ENCODE peak calls at places on chromosomes 13 and 19, in five cellular contexts. One of them, this sample, is unnamed.

GRCh38 chr19:46080561-46080960 is 39.8 kb upstream of the IGFL4 start:
- DNase-seq in uterus: peak
- DNase-seq in GM23338: no peak
- DNase-seq in vagina: no peak
- DNase-seq in aorta: no peak
- DNase-seq in this sample: no peak

GRCh38 chr19:2201473-2202148 is 34.5 kb downstream of the PLEKHJ1 start:
- DNase-seq in uterus: no peak
- DNase-seq in GM23338: no peak
- DNase-seq in vagina: no peak
- DNase-seq in aorta: no peak
- DNase-seq in this sample: no peak

GRCh38 chr13:51721485-51721884 is 82.5 kb downstream of the DHRS12 start:
- DNase-seq in uterus: peak
- DNase-seq in GM23338: no peak
- DNase-seq in vagina: no peak
- DNase-seq in aorta: no peak
- DNase-seq in this sample: no peak

GRCh38 chr13:41942462-41943094 is 18.3 kb downstream of the VWA8 start:
- DNase-seq in uterus: no peak
- DNase-seq in GM23338: peak
- DNase-seq in vagina: no peak
- DNase-seq in aorta: no peak
- DNase-seq in this sample: peak

GRCh38 chr13:105202384-105202783 is 1333.1 kb downstream of the EFNB2 start:
- DNase-seq in uterus: no peak
- DNase-seq in GM23338: peak
- DNase-seq in vagina: no peak
- DNase-seq in aorta: no peak
- DNase-seq in this sample: no peak

GRCh38 chr13:75798353-75799245 is 162.5 kb downstream of the LMO7 start:
- DNase-seq in uterus: no peak
- DNase-seq in GM23338: no peak
- DNase-seq in vagina: no peak
- DNase-seq in aorta: no peak
- DNase-seq in this sample: no peak

GRCh38 chr19:10773969-10774368 is 56.1 kb downstream of the DNM2 start:
- DNase-seq in uterus: no peak
- DNase-seq in GM23338: no peak
- DNase-seq in vagina: no peak
- DNase-seq in aorta: no peak
- DNase-seq in this sample: no peak

GRCh38 chr19:31308781-31309180 is 40.5 kb downstream of the TSHZ3 start:
- DNase-seq in uterus: no peak
- DNase-seq in GM23338: no peak
- DNase-seq in vagina: no peak
- DNase-seq in aorta: no peak
- DNase-seq in this sample: no peak

GRCh38 chr13:87042946-87043345 is 628.2 kb upstream of the SLITRK5 start:
- DNase-seq in uterus: no peak
- DNase-seq in GM23338: no peak
- DNase-seq in vagina: no peak
- DNase-seq in aorta: no peak
- DNase-seq in this sample: no peak

GRCh38 chr19:10270616-10271394 is at the start of gene ICAM1:
- DNase-seq in uterus: peak
- DNase-seq in GM23338: peak
- DNase-seq in vagina: no peak
- DNase-seq in aorta: peak
- DNase-seq in this sample: peak

GRCh38 chr13:114147803-114148520 is 15.5 kb upstream of the RASA3 start:
- DNase-seq in uterus: no peak
- DNase-seq in GM23338: no peak
- DNase-seq in vagina: no peak
- DNase-seq in aorta: no peak
- DNase-seq in this sample: no peak

GRCh38 chr13:97028441-97029299 is 34.4 kb upstream of the OXGR1 start:
- DNase-seq in uterus: peak
- DNase-seq in GM23338: peak
- DNase-seq in vagina: no peak
- DNase-seq in aorta: no peak
- DNase-seq in this sample: no peak

GRCh38 chr13:113754242-113754641 is 4.8 kb upstream of the TMEM255B start:
- DNase-seq in uterus: no peak
- DNase-seq in GM23338: no peak
- DNase-seq in vagina: no peak
- DNase-seq in aorta: peak
- DNase-seq in this sample: no peak

GRCh38 chr13:101691326-101691725 is 238.9 kb downstream of the ITGBL1 start:
- DNase-seq in uterus: no peak
- DNase-seq in GM23338: no peak
- DNase-seq in vagina: no peak
- DNase-seq in aorta: no peak
- DNase-seq in this sample: no peak

GRCh38 chr13:39952244-39953233 is 297.1 kb downstream of the COG6 start:
- DNase-seq in uterus: no peak
- DNase-seq in GM23338: peak
- DNase-seq in vagina: no peak
- DNase-seq in aorta: no peak
- DNase-seq in this sample: no peak

GRCh38 chr19:45492627-45493470 is 4.0 kb downstream of the RTN2 start:
- DNase-seq in uterus: no peak
- DNase-seq in GM23338: peak
- DNase-seq in vagina: no peak
- DNase-seq in aorta: no peak
- DNase-seq in this sample: peak

GRCh38 chr13:29436721-29437250 is 158.7 kb downstream of the SLC7A1 start:
- DNase-seq in uterus: no peak
- DNase-seq in GM23338: no peak
- DNase-seq in vagina: no peak
- DNase-seq in aorta: no peak
- DNase-seq in this sample: no peak

GRCh38 chr19:4580961-4581380 is 21.5 kb upstream of the SEMA6B start:
- DNase-seq in uterus: no peak
- DNase-seq in GM23338: no peak
- DNase-seq in vagina: no peak
- DNase-seq in aorta: no peak
- DNase-seq in this sample: no peak

GRCh38 chr19:4581381-4582111 is 22.1 kb upstream of the SEMA6B start:
- DNase-seq in uterus: no peak
- DNase-seq in GM23338: peak
- DNase-seq in vagina: no peak
- DNase-seq in aorta: no peak
- DNase-seq in this sample: no peak

GRCh38 chr19:4578552-4579248 is 19.2 kb upstream of the SEMA6B start:
- DNase-seq in uterus: no peak
- DNase-seq in GM23338: no peak
- DNase-seq in vagina: no peak
- DNase-seq in aorta: no peak
- DNase-seq in this sample: no peak

GRCh38 chr19:4579389-4579788 is 19.9 kb upstream of the SEMA6B start:
- DNase-seq in uterus: no peak
- DNase-seq in GM23338: no peak
- DNase-seq in vagina: no peak
- DNase-seq in aorta: no peak
- DNase-seq in this sample: no peak

DNA sequence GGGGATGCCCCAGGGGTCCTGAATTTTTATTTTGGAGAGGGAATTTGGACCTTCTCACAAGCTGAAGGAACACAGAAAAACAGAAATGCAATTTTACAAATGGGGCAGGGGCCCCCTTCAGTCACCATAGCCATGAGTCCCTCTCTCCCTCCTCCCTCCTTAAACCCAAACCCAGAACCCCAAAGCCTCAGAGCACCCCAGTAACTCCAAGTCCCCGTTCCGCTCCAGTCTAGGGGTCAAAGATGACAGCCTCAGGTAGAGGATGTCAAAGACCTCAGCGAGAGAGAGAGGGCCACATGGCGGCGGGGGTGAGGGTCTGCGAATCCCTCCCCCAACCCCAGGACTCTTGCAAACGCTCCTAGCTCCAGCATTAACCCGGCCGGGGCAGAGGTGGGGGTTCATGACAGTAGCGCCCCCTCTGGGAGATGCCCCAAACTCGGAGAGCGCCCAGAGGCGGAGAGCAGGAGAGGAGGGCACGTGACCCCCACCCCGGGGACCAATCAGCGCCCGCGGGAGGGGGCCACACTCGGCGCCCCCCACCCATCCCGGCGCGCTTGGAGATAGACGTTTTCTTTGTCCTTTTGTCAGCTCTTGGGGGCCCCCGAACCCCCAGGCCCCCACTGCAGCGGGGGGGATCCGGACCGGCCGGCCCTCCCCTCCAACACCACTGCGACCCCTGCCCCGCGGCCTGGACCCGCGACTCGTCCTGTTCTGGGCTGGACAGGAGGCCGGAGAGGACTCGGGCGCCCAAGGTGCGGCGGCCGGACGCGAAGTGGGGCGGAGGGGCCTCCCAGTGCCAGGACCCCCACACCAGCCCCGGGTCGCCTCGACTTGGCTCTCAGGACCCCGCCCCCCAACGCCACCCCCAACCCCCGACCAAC is 20.8 kb upstream of the SEMA6B start:
- DNase-seq in uterus: no peak
- DNase-seq in GM23338: peak
- DNase-seq in vagina: no peak
- DNase-seq in aorta: no peak
- DNase-seq in this sample: no peak
- H3K27ac ChIP-seq in uterus: peak
- H3K27ac ChIP-seq in GM23338: no peak
- H3K27ac ChIP-seq in vagina: peak
- H3K27ac ChIP-seq in aorta: no peak
- H3K27ac ChIP-seq in this sample: peak

DNA sequence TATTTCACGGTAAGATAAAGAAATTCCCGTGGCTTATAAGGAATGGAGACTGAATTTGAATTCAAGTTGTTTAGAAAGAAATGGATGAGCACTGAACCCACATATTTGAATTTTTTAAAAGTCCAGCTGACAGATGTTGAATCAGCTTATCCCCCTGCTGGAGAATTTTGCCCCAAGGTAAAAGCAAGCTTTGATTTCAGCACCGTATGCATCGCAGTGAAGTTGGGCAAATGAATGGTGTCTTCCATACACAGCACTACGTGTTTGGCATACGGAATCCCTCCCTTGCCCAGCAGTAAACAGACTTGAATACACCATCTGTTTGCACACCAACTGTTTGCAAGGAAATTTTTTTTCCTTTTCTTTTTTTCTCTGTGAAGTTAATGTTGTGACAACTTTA is 77.5 kb upstream of the PEG3 start:
- DNase-seq in uterus: no peak
- DNase-seq in GM23338: no peak
- DNase-seq in vagina: no peak
- DNase-seq in aorta: no peak
- DNase-seq in this sample: no peak
- H3K4me3 ChIP-seq in uterus: no peak
- H3K4me3 ChIP-seq in GM23338: no peak
- H3K4me3 ChIP-seq in vagina: no peak
- H3K4me3 ChIP-seq in aorta: no peak
- H3K4me3 ChIP-seq in this sample: no peak

DNA sequence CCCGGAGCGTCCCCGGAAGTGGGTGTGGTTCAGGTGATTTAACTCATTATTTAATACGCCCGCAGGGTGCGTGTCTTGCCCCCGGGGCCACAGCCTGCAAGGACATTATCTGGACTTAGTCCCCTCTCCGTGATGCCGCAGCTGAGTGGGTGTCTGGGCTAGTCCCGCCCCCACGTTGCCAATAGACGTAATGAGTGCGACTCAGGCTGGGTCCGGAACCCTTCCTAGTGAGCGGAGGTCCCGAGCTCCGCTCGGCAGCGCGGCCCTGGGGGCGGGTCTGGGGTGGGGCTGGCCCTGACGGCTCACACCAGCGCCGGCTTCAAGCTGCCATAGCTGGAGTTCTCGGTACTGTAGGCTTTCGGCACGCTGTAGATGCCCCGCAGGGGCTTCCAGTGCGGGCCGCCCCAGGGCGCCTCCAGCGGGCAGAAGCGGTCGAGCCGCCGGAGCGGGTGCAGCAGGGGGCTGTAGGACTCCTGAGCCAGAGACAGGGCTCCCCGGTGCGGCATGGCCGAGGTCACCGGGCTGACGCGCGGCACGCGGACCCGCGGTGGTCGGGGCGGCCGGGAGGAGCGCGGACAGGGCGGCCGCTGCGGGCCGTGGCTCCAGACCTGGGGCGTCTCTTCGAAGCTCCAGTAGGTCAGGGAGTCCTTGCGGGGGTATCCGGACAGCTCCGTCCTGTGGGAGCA is 918 bp upstream of the LHB start:
- DNase-seq in uterus: peak
- DNase-seq in GM23338: peak
- DNase-seq in vagina: no peak
- DNase-seq in aorta: peak
- DNase-seq in this sample: peak
- H3K27ac ChIP-seq in uterus: no peak
- H3K27ac ChIP-seq in GM23338: no peak
- H3K27ac ChIP-seq in vagina: no peak
- H3K27ac ChIP-seq in aorta: no peak
- H3K27ac ChIP-seq in this sample: no peak

DNA sequence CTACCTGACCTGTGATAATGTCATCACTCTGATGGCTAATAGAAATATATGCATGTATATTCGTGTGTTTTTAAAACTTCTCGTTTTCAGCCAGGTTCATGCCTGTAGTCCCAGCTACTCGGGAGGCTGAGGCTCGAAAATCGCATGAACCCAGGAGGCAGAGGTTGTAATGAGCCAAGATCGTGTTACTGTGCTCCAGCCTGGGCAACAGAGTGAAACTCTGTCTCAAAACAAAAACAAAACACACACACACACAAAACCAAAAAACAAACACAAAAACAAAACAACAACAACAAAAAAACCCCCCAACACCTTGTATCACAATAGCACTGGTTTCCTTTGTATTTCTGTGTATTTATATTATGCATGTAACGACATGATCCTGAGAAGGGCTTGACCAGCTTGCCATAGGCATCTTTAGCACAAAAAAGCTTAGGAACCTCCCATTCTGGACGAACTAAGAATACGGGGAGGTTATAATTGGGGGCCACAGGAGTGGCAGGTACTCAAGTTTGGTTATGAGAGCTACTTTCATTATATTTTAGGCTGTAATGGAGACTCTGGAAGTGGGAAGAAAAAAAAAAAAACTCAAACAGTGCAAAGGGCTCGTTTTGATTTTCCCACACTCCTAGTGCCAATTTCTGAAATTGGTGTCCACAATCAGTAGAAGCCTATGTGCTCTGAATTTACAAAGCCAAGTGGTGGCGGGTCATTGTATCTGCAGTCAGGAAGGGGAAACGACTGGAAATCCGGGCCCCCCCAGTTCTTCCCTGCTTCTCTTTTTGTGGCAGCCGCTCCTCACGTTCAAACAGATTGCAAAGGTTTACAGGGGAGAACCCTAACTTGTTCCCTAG is 1.2 kb upstream of the ACP7 start:
- DNase-seq in uterus: no peak
- DNase-seq in GM23338: no peak
- DNase-seq in vagina: no peak
- DNase-seq in aorta: no peak
- DNase-seq in this sample: no peak
- H3K4me3 ChIP-seq in uterus: no peak
- H3K4me3 ChIP-seq in GM23338: peak
- H3K4me3 ChIP-seq in vagina: peak
- H3K4me3 ChIP-seq in aorta: no peak
- H3K4me3 ChIP-seq in this sample: no peak